ENCODE peak calls at places on chromosomes 1 and 21, in seven cellular contexts. D is A549, U is endothelial cell of umbilical vein, K is testis, X is Peyer's patch, N is HCT116, Y is lower leg skin. R is an unnamed sample.

GRCh38 chr1:174963547-174964125 is 36.1 kb upstream of the CACYBP start:
- DNase-seq in K (no peak), N (no peak), Y (no peak), X (no peak), D (no peak), U (no peak), R (no peak)

GRCh38 chr21:30206551-30207251 is 9.2 kb downstream of the CLDN8 start:
- DNase-seq in K (no peak), Y (no peak), N (no peak), X (no peak), U (no peak), D (peak; percentile 48), R (no peak)

GRCh38 chr1:96234299-96234698 is 487.3 kb upstream of the PTBP2 start:
- DNase-seq in Y (peak; percentile 25), N (peak; percentile 29), K (no peak), U (peak; percentile 66), X (no peak), D (peak; percentile 23), R (no peak)

GRCh38 chr1:28021064-28021463 is 61.3 kb downstream of the XKR8 start:
- DNase-seq in X (no peak), Y (no peak), N (no peak), K (no peak), D (no peak), U (no peak), R (no peak)

GRCh38 chr1:47678464-47678980 is 240.7 kb downstream of the FOXD2 start:
- DNase-seq in N (no peak), U (no peak), K (peak; percentile 1), Y (no peak), D (no peak), X (no peak), R (no peak)

GRCh38 chr1:61055110-61055614 is 27.2 kb upstream of the NFIA start:
- DNase-seq in X (no peak), U (peak; percentile 67), D (no peak), Y (no peak), N (no peak), K (no peak), R (no peak)

GRCh38 chr21:41369105-41369914 is 7.5 kb downstream of the MX2 start:
- DNase-seq in X (peak; percentile 62), Y (no peak), U (no peak), D (no peak), N (no peak), K (peak; percentile 25), R (no peak)

GRCh38 chr1:162406811-162407210 is 5.1 kb downstream of the SH2D1B start:
- DNase-seq in N (no peak), D (no peak), Y (no peak), U (no peak), K (no peak), X (no peak), R (no peak)

GRCh38 chr1:41846595-41846994 is 72.1 kb downstream of the HIVEP3 start:
- DNase-seq in K (no peak), X (no peak), N (no peak), U (peak; percentile 13), D (no peak), Y (no peak), R (no peak)

GRCh38 chr1:154999651-155000474 is 2.7 kb upstream of the ZBTB7B start:
- DNase-seq in X (peak; percentile 72), N (no peak), K (peak; percentile 53), Y (no peak), U (peak; percentile 31), D (peak; percentile 50), R (no peak)

GRCh38 chr1:197180252-197180878 is 33.9 kb upstream of the ASPM start:
- DNase-seq in Y (no peak), U (peak; percentile 46), N (no peak), X (no peak), D (peak; percentile 69), K (no peak), R (no peak)

GRCh38 chr1:171595324-171595723 is 26.7 kb upstream of the MYOCOS start:
- DNase-seq in D (no peak), N (no peak), X (no peak), K (no peak), Y (no peak), U (no peak), R (no peak)

GRCh38 chr21:34511787-34512451 is at the start of gene KCNE1:
- DNase-seq in N (no peak), K (peak; percentile 38), Y (peak; percentile 50), D (no peak), X (no peak), U (no peak), R (no peak)

GRCh38 chr1:246705368-246705767 is 18.8 kb upstream of the SCCPDH start:
- DNase-seq in U (no peak), N (no peak), K (no peak), D (peak; percentile 56), X (no peak), Y (no peak), R (no peak)

GRCh38 chr1:19342894-19343616 is 30.9 kb downstream of the SLC66A1 start:
- DNase-seq in N (no peak), D (no peak), U (no peak), K (peak; percentile 38), X (no peak), Y (no peak), R (no peak)

GRCh38 chr1:214615871-214616270 is 12.9 kb downstream of the CENPF start:
- DNase-seq in N (no peak), Y (no peak), U (peak; percentile 20), X (no peak), K (no peak), D (no peak), R (no peak)

GRCh38 chr1:76802094-76802493 is 65.2 kb upstream of the ST6GALNAC5 start:
- DNase-seq in U (no peak), D (no peak), N (no peak), X (no peak), K (no peak), Y (no peak), R (no peak)

GRCh38 chr21:39176312-39176711 is 6.9 kb downstream of the PSMG1 start:
- DNase-seq in N (no peak), K (no peak), X (no peak), Y (no peak), U (no peak), D (no peak), R (no peak)

GRCh38 chr21:42834730-42835191 is 44.6 kb downstream of the WDR4 start:
- DNase-seq in Y (no peak), U (no peak), K (no peak), N (no peak), X (no peak), D (no peak), R (no peak)
- TF ChIP-seq POLR2A in Y (no peak), U (peak; percentile 1), K (no peak), N (no peak), X (no peak), D (no peak), R (no peak)

GRCh38 chr1:184479435-184480202 is 92.8 kb downstream of the C1orf21 start:
- DNase-seq in N (no peak), U (no peak), K (no peak), X (peak; percentile 64), Y (no peak), D (no peak), R (no peak)

GRCh38 chr1:184471686-184472085 is 84.9 kb downstream of the C1orf21 start:
- DNase-seq in X (no peak), D (no peak), N (no peak), Y (no peak), U (no peak), K (no peak), R (no peak)

GRCh38 chr1:184472117-184472516 is 85.3 kb downstream of the C1orf21 start:
- DNase-seq in D (no peak), K (peak; percentile 36), N (no peak), Y (no peak), X (no peak), U (no peak), R (no peak)

GRCh38 chr1:184473176-184473966 is 86.5 kb downstream of the C1orf21 start:
- DNase-seq in Y (no peak), D (no peak), U (no peak), X (no peak), K (no peak), N (no peak), R (no peak)

GRCh38 chr1:184476187-184476586 is 89.4 kb downstream of the C1orf21 start:
- DNase-seq in X (no peak), N (no peak), D (no peak), U (no peak), K (peak; percentile 31), Y (no peak), R (no peak)
- TF ChIP-seq POLR2A in X (no peak), N (no peak), D (no peak), U (no peak), K (no peak), Y (no peak), R (no peak)

GRCh38 chr1:151289991-151290708 is 8.1 kb downstream of the ZNF687 start:
- DNase-seq in N (no peak), Y (no peak), K (no peak), X (no peak), U (no peak), D (no peak), R (no peak)

GRCh38 chr1:151293093-151293492 is 11.0 kb downstream of the ZNF687 start:
- DNase-seq in N (no peak), D (no peak), X (no peak), K (no peak), U (no peak), Y (no peak), R (no peak)

GRCh38 chr1:151290709-151291303 is 8.7 kb downstream of the ZNF687 start:
- DNase-seq in U (no peak), Y (no peak), K (no peak), X (no peak), N (no peak), D (no peak), R (no peak)

GRCh38 chr1:151294748-151295462 is 12.8 kb downstream of the ZNF687 start:
- DNase-seq in D (no peak), K (no peak), N (no peak), X (no peak), U (no peak), Y (no peak), R (no peak)

DNA sequence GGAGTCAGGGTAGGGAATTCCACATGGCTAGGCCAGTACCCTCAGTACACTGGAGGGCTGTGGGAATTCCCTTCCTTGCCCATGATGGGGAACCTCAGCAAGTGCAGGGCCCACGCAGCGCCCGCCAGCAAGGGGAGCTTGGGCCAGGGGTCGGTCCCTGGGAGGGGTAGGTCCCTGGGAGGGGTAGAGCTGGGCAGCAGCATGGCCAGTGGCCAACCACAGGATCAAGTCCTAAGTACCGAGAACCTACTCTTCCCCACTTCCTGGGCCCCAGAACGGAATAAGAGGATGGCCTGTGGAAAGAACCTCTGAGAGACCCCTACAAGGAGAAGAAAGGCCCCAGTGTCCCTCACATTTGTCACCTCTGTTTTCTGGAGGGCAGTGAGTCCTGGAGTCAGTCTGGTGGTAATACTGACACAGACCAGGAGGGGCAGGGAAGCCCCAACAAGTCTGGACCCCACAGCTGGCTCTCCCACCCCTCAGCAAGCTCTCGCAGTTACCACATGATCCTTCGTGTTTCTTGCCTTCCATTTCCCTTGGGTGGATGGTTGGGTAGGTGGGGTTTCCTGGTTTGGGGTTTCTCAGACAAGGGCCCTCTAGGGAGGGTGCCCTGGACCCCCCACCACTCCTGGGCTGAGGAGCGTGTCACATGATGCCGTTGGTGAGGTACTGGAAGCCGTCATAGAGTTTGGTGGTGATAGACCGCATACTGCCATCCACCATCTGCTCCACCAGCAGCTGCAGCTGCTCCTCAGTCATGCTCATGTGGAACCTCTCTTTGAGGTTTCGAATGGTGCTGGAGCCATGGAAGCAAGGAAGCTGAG is 10.3 kb downstream of the ZNF687 start:
- DNase-seq in X (no peak), D (no peak), U (no peak), K (no peak), Y (no peak), N (no peak), R (no peak)
- TF ChIP-seq POLR2A in X (no peak), D (no peak), U (no peak), K (no peak), Y (no peak), N (no peak), R (no peak)

GRCh38 chr1:84892657-84893618 is at the start of gene LPAR3:
- DNase-seq in D (peak; percentile 5), Y (no peak), N (peak; percentile 71), K (peak; percentile 84), U (no peak), X (no peak), R (no peak)
- TF ChIP-seq POLR2A in D (no peak), Y (no peak), N (no peak), K (no peak), U (no peak), X (no peak), R (no peak)

R was measured in esophagus squamous epithelium.